ENCODE peak calls at places on chromosomes 12 and 14, in six cellular contexts. W is mammary epithelial cell, E is AG04450, N is IMR-90, R is AG09309, U is GM23338. J is an unnamed sample.

GRCh38 chr12:21165048-21165447 is 34.1 kb downstream of the SLCO1B1 start:
- DNase-seq in N (no peak), W (no peak), U (no peak), E (no peak), R (no peak), J (no peak)

GRCh38 chr12:115308918-115309317 is 624.9 kb upstream of the TBX3 start:
- DNase-seq in U (no peak), E (no peak), N (no peak), R (peak), W (no peak), J (no peak)

GRCh38 chr12:23596568-23596967 is 352.9 kb downstream of the SOX5 start:
- DNase-seq in E (no peak), R (no peak), W (no peak), U (no peak), N (no peak), J (no peak)

GRCh38 chr14:65415613-65416012 is 3.1 kb downstream of the FUT8 start:
- DNase-seq in U (no peak), E (no peak), N (no peak), W (no peak), R (no peak), J (no peak)

GRCh38 chr14:58794993-58795762 is 157.4 kb downstream of the DACT1 start:
- DNase-seq in R (no peak), E (no peak), U (no peak), N (no peak), W (no peak), J (no peak)

GRCh38 chr12:32901553-32901952 is 5.0 kb upstream of the PKP2 start:
- DNase-seq in N (no peak), W (peak), U (no peak), E (no peak), R (no peak), J (no peak)

GRCh38 chr14:20327005-20327869 is 5.8 kb downstream of the CCNB1IP1 start:
- DNase-seq in W (peak), N (peak), U (peak), E (peak), R (peak), J (no peak)

GRCh38 chr12:13436696-13437391 is 240.3 kb downstream of the EMP1 start:
- DNase-seq in E (no peak), N (peak), R (no peak), U (no peak), W (peak), J (no peak)

GRCh38 chr12:121373748-121374147 is 21.5 kb upstream of the ANAPC5 start:
- DNase-seq in E (no peak), R (no peak), U (no peak), N (no peak), W (no peak), J (no peak)

GRCh38 chr14:100653409-100653808 is 66.2 kb upstream of the BEGAIN start:
- DNase-seq in R (no peak), U (peak), W (no peak), E (no peak), N (no peak), J (no peak)

GRCh38 chr14:68968051-68968450 is 11.1 kb downstream of the ACTN1 start:
- DNase-seq in E (no peak), N (no peak), R (no peak), U (no peak), W (no peak), J (no peak)

GRCh38 chr14:100866666-100867630 is 36.6 kb downstream of the RTL1 start:
- DNase-seq in R (no peak), W (no peak), U (no peak), E (no peak), N (no peak), J (no peak)

GRCh38 chr14:87109271-87109670 is 883.7 kb downstream of the GALC start:
- DNase-seq in E (no peak), N (no peak), R (no peak), W (no peak), U (no peak), J (no peak)

GRCh38 chr14:54312166-54312801 is 84.5 kb upstream of the CDKN3 start:
- DNase-seq in W (peak), U (peak), E (peak), N (peak), R (peak), J (peak)

GRCh38 chr14:20503905-20504304 is 1.4 kb upstream of the RNASE10 start:
- DNase-seq in E (no peak), U (no peak), W (no peak), N (no peak), R (no peak), J (no peak)

GRCh38 chr14:61466249-61466904 is 145.0 kb downstream of the PRKCH start:
- DNase-seq in U (peak), R (peak), W (peak), N (peak), E (peak), J (no peak)

GRCh38 chr12:46343122-46343852 is 29.3 kb downstream of the SLC38A2 start:
- DNase-seq in E (no peak), W (no peak), N (no peak), U (no peak), R (no peak), J (no peak)

GRCh38 chr12:3107071-3107583 is 29.9 kb downstream of the TSPAN9 start:
- DNase-seq in N (peak), E (no peak), U (peak), R (peak), W (no peak), J (peak)

GRCh38 chr12:131466932-131467331 is 244.0 kb upstream of the SFSWAP start:
- DNase-seq in E (no peak), W (no peak), N (no peak), U (no peak), R (no peak), J (peak)

GRCh38 chr14:71248204-71248603 is 340.9 kb downstream of the PCNX1 start:
- DNase-seq in E (no peak), R (peak), U (no peak), W (no peak), N (peak), J (no peak)

GRCh38 chr14:47332099-47332498 is 343.3 kb downstream of the MDGA2 start:
- DNase-seq in N (no peak), E (no peak), U (no peak), W (no peak), R (no peak), J (no peak)

DNA sequence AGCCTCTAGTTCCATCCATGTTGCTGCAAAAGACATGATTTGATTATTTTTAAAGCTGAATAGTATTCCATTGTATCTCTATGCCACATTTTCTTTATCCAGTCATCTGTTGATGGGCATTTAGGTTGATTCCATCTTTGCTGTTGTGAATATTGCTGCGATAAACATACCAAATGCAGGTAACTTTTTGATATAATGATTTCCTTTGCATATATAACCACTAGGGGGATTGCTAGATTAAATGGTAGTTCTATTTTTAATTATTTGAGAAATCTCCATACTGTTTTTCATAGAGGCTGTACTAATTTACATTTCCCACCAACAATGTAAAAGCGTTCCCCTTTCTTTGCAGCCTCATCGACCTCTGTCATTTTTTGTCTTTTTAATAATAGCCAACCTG is 342.5 kb downstream of the MDGA2 start:
- DNase-seq in U (no peak), W (no peak), E (no peak), R (no peak), N (no peak), J (no peak)
- TF ChIP-seq CTCF in U (no peak), W (no peak), E (no peak), R (no peak), N (no peak), J (peak)

GRCh38 chr14:80587096-80587724 is 354.3 kb downstream of the CEP128 start:
- DNase-seq in W (peak), E (no peak), U (peak), R (no peak), N (peak), J (no peak)
- TF ChIP-seq CTCF in W (peak), E (peak), U (peak), R (peak), N (peak), J (peak)

DNA sequence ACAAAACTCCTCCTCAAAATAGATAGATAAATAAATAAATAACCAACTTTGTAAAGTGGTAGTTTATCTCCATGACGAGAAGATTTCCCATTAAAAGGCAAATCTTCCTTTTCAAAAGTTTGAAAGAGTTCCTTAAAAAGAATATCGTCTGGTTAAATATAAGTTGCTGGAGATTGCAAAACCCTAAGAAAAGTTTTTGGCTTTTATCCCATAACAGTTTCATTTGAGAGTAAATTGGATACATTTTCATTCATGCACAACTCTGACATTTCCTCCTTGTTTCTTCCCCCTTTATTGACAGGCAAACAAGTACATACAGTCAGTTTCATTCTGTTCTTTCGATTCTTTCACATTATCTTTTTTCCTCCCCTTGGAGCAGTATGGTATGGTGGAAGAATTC is 45.4 kb upstream of the BTG1 start:
- DNase-seq in E (no peak), R (no peak), W (no peak), N (peak), U (no peak), J (no peak)
- TF ChIP-seq CTCF in E (no peak), R (no peak), W (no peak), N (no peak), U (no peak), J (no peak)

GRCh38 chr14:103510311-103511021 is 12.2 kb downstream of the CKB start:
- DNase-seq in W (no peak), N (no peak), R (no peak), U (peak), E (no peak), J (no peak)
- TF ChIP-seq CTCF in W (no peak), N (no peak), R (no peak), U (peak), E (no peak), J (no peak)

DNA sequence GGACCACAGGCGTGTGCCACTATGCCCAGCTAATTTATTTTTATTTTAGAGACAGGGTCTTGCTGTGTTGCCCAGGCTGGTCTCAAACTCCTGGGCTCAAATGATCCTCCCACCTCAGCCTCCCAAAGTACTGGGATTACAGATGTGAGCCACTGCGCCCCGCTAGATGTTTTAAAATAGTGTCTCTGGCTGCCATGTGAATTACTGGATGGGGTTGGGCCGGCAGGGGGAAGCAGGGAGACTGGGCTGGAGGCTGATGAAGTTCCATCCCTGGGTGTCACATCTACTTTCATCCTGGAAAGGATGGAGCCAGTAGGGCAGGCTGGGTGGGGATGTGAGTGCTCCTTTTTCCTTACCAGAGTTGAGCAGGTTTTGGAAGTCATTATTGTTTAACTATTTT is 46.1 kb downstream of the DNAH10 start:
- DNase-seq in W (no peak), U (peak), R (no peak), E (no peak), N (peak), J (no peak)
- TF ChIP-seq CTCF in W (peak), U (peak), R (peak), E (peak), N (peak), J (peak)

J was measured in osteocyte.